ENCODE peak calls at places on chromosome 9, in seven cellular contexts. One of them, this sample, is unnamed.
A peak's percentile ranks its signal among the peaks of the same experiment; 100 is the strongest.

GRCh38 chr9:72734631-72735030 is 213.2 kb downstream of the TMC1 start:
- DNase-seq in hepatocyte: no peak
- DNase-seq in gastrocnemius medialis: no peak
- DNase-seq in adrenal gland: no peak
- DNase-seq in CD8-positive, alpha-beta T cell: no peak
- DNase-seq in left lung: no peak
- DNase-seq in IMR-90: no peak
- DNase-seq in this sample: no peak

GRCh38 chr9:116717150-116717549 is 30.0 kb downstream of the TRIM32 start:
- DNase-seq in hepatocyte: no peak
- DNase-seq in adrenal gland: no peak
- DNase-seq in CD8-positive, alpha-beta T cell: no peak
- DNase-seq in IMR-90: no peak
- DNase-seq in gastrocnemius medialis: no peak
- DNase-seq in left lung: no peak
- DNase-seq in this sample: no peak

GRCh38 chr9:99350461-99350860 is 128.4 kb downstream of the SEC61B start:
- DNase-seq in adrenal gland: no peak
- DNase-seq in IMR-90: peak; percentile 13
- DNase-seq in gastrocnemius medialis: no peak
- DNase-seq in left lung: no peak
- DNase-seq in hepatocyte: no peak
- DNase-seq in CD8-positive, alpha-beta T cell: no peak
- DNase-seq in this sample: no peak

GRCh38 chr9:83934569-83935275 is 13.5 kb upstream of the KIF27 start:
- DNase-seq in adrenal gland: no peak
- DNase-seq in gastrocnemius medialis: no peak
- DNase-seq in IMR-90: peak; percentile 60
- DNase-seq in left lung: no peak
- DNase-seq in CD8-positive, alpha-beta T cell: no peak
- DNase-seq in hepatocyte: no peak
- DNase-seq in this sample: peak; percentile 29

GRCh38 chr9:91741529-91741928 is 208.5 kb downstream of the ROR2 start:
- DNase-seq in IMR-90: peak; percentile 93
- DNase-seq in left lung: no peak
- DNase-seq in CD8-positive, alpha-beta T cell: no peak
- DNase-seq in adrenal gland: peak; percentile 42
- DNase-seq in hepatocyte: no peak
- DNase-seq in gastrocnemius medialis: no peak
- DNase-seq in this sample: peak; percentile 81

GRCh38 chr9:79120533-79121315 is 451.0 kb upstream of the TLE4 start:
- DNase-seq in adrenal gland: peak; percentile 23
- DNase-seq in gastrocnemius medialis: no peak
- DNase-seq in CD8-positive, alpha-beta T cell: no peak
- DNase-seq in IMR-90: peak; percentile 23
- DNase-seq in hepatocyte: peak; percentile 28
- DNase-seq in left lung: no peak
- DNase-seq in this sample: no peak

GRCh38 chr9:121654497-121655140 is 3.2 kb downstream of the DAB2IP start:
- DNase-seq in CD8-positive, alpha-beta T cell: no peak
- DNase-seq in IMR-90: no peak
- DNase-seq in gastrocnemius medialis: no peak
- DNase-seq in left lung: peak; percentile 8
- DNase-seq in hepatocyte: no peak
- DNase-seq in adrenal gland: no peak
- DNase-seq in this sample: no peak

GRCh38 chr9:16871358-16872151 is 1.1 kb upstream of the BNC2 start:
- DNase-seq in left lung: peak; percentile 67
- DNase-seq in adrenal gland: peak; percentile 59
- DNase-seq in gastrocnemius medialis: peak; percentile 35
- DNase-seq in IMR-90: peak; percentile 88
- DNase-seq in CD8-positive, alpha-beta T cell: no peak
- DNase-seq in hepatocyte: peak; percentile 50
- DNase-seq in this sample: peak; percentile 89

GRCh38 chr9:116232425-116233159 is 79.0 kb downstream of the PAPPA start:
- DNase-seq in left lung: no peak
- DNase-seq in adrenal gland: no peak
- DNase-seq in CD8-positive, alpha-beta T cell: no peak
- DNase-seq in hepatocyte: no peak
- DNase-seq in gastrocnemius medialis: no peak
- DNase-seq in IMR-90: peak; percentile 38
- DNase-seq in this sample: peak; percentile 48

GRCh38 chr9:76607730-76608475 is 148.9 kb downstream of the GCNT1 start:
- DNase-seq in IMR-90: no peak
- DNase-seq in hepatocyte: no peak
- DNase-seq in left lung: no peak
- DNase-seq in gastrocnemius medialis: no peak
- DNase-seq in CD8-positive, alpha-beta T cell: no peak
- DNase-seq in adrenal gland: no peak
- DNase-seq in this sample: no peak

GRCh38 chr9:93124793-93125192 is 9.3 kb downstream of the NINJ1 start:
- DNase-seq in left lung: peak; percentile 30
- DNase-seq in adrenal gland: no peak
- DNase-seq in hepatocyte: no peak
- DNase-seq in IMR-90: no peak
- DNase-seq in gastrocnemius medialis: peak; percentile 11
- DNase-seq in CD8-positive, alpha-beta T cell: no peak
- DNase-seq in this sample: no peak

GRCh38 chr9:99820330-99821186 is 1.1 kb upstream of the NR4A3 start:
- DNase-seq in gastrocnemius medialis: peak; percentile 87
- DNase-seq in left lung: peak; percentile 78
- DNase-seq in CD8-positive, alpha-beta T cell: no peak
- DNase-seq in IMR-90: peak; percentile 89
- DNase-seq in hepatocyte: peak; percentile 73
- DNase-seq in adrenal gland: peak; percentile 85
- DNase-seq in this sample: peak; percentile 43

GRCh38 chr9:72597181-72597517 is 75.7 kb downstream of the TMC1 start:
- DNase-seq in gastrocnemius medialis: no peak
- DNase-seq in adrenal gland: no peak
- DNase-seq in IMR-90: no peak
- DNase-seq in left lung: no peak
- DNase-seq in CD8-positive, alpha-beta T cell: no peak
- DNase-seq in hepatocyte: no peak
- DNase-seq in this sample: no peak

GRCh38 chr9:17131494-17131893 is 3.3 kb upstream of the CNTLN start:
- DNase-seq in adrenal gland: no peak
- DNase-seq in CD8-positive, alpha-beta T cell: no peak
- DNase-seq in IMR-90: no peak
- DNase-seq in left lung: no peak
- DNase-seq in gastrocnemius medialis: no peak
- DNase-seq in hepatocyte: no peak
- DNase-seq in this sample: no peak

GRCh38 chr9:113261917-113262671 is 13.3 kb downstream of the CDC26 start:
- DNase-seq in left lung: no peak
- DNase-seq in gastrocnemius medialis: no peak
- DNase-seq in hepatocyte: no peak
- DNase-seq in IMR-90: no peak
- DNase-seq in adrenal gland: no peak
- DNase-seq in CD8-positive, alpha-beta T cell: no peak
- DNase-seq in this sample: no peak

GRCh38 chr9:113255431-113255830 is 19.9 kb downstream of the CDC26 start:
- DNase-seq in hepatocyte: no peak
- DNase-seq in adrenal gland: no peak
- DNase-seq in gastrocnemius medialis: no peak
- DNase-seq in left lung: no peak
- DNase-seq in IMR-90: no peak
- DNase-seq in CD8-positive, alpha-beta T cell: no peak
- DNase-seq in this sample: no peak

GRCh38 chr9:113257863-113258262 is 17.5 kb downstream of the CDC26 start:
- DNase-seq in left lung: no peak
- DNase-seq in CD8-positive, alpha-beta T cell: no peak
- DNase-seq in IMR-90: no peak
- DNase-seq in gastrocnemius medialis: no peak
- DNase-seq in adrenal gland: no peak
- DNase-seq in hepatocyte: no peak
- DNase-seq in this sample: no peak

GRCh38 chr9:113254991-113255390 is 20.4 kb downstream of the CDC26 start:
- DNase-seq in IMR-90: no peak
- DNase-seq in CD8-positive, alpha-beta T cell: no peak
- DNase-seq in gastrocnemius medialis: no peak
- DNase-seq in adrenal gland: no peak
- DNase-seq in left lung: no peak
- DNase-seq in hepatocyte: no peak
- DNase-seq in this sample: no peak

DNA sequence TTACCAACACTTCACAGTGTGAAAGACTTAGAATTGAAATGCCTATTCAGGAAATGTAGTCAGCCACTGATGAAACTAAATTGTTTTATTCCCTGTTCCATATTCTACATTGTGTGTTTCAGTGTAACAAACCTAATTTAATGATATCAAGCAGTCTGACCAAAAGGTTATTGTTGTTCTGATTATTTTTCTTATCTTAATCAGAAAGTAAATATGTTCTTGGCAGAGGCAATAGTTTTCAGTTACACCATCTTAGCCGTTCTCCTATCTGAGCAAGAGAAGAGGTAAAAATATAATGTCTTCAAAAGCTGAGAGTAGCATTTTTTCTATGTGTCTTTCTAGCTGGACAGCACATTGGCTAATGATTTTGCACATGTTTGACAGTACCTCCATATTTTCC is 17.1 kb downstream of the CDC26 start:
- DNase-seq in gastrocnemius medialis: no peak
- DNase-seq in hepatocyte: no peak
- DNase-seq in adrenal gland: no peak
- DNase-seq in left lung: no peak
- DNase-seq in IMR-90: no peak
- DNase-seq in CD8-positive, alpha-beta T cell: no peak
- DNase-seq in this sample: no peak
- H3K27me3 ChIP-seq in gastrocnemius medialis: no peaks in the 10 kb centered on the region
- H3K27me3 ChIP-seq in hepatocyte: no peaks in the 10 kb centered on the region
- H3K27me3 ChIP-seq in adrenal gland: no peaks in the 10 kb centered on the region
- H3K27me3 ChIP-seq in left lung: no peaks in the 10 kb centered on the region
- H3K27me3 ChIP-seq in IMR-90: no peaks in the 10 kb centered on the region
- H3K27me3 ChIP-seq in CD8-positive, alpha-beta T cell: no peaks in the 10 kb centered on the region
- H3K27me3 ChIP-seq in this sample: no peaks in the 10 kb centered on the region

GRCh38 chr9:114097613-114098020 is 1.5 kb downstream of the KIF12 start:
- DNase-seq in gastrocnemius medialis: no peak
- DNase-seq in left lung: no peak
- DNase-seq in hepatocyte: no peak
- DNase-seq in IMR-90: no peak
- DNase-seq in adrenal gland: no peak
- DNase-seq in CD8-positive, alpha-beta T cell: no peak
- DNase-seq in this sample: no peak

GRCh38 chr9:114100536-114100935 is 1.4 kb upstream of the KIF12 start:
- DNase-seq in CD8-positive, alpha-beta T cell: no peak
- DNase-seq in gastrocnemius medialis: no peak
- DNase-seq in IMR-90: no peak
- DNase-seq in left lung: no peak
- DNase-seq in adrenal gland: no peak
- DNase-seq in hepatocyte: no peak
- DNase-seq in this sample: no peak

GRCh38 chr9:114099523-114100270 is 605 bp upstream of the KIF12 start:
- DNase-seq in IMR-90: no peak
- DNase-seq in adrenal gland: no peak
- DNase-seq in left lung: no peak
- DNase-seq in CD8-positive, alpha-beta T cell: no peak
- DNase-seq in hepatocyte: no peak
- DNase-seq in gastrocnemius medialis: no peak
- DNase-seq in this sample: no peak

GRCh38 chr9:114098021-114098659 is 952 bp downstream of the KIF12 start:
- DNase-seq in gastrocnemius medialis: no peak
- DNase-seq in CD8-positive, alpha-beta T cell: no peak
- DNase-seq in adrenal gland: no peak
- DNase-seq in IMR-90: no peak
- DNase-seq in hepatocyte: peak; percentile 84
- DNase-seq in left lung: no peak
- DNase-seq in this sample: peak; percentile 26

DNA sequence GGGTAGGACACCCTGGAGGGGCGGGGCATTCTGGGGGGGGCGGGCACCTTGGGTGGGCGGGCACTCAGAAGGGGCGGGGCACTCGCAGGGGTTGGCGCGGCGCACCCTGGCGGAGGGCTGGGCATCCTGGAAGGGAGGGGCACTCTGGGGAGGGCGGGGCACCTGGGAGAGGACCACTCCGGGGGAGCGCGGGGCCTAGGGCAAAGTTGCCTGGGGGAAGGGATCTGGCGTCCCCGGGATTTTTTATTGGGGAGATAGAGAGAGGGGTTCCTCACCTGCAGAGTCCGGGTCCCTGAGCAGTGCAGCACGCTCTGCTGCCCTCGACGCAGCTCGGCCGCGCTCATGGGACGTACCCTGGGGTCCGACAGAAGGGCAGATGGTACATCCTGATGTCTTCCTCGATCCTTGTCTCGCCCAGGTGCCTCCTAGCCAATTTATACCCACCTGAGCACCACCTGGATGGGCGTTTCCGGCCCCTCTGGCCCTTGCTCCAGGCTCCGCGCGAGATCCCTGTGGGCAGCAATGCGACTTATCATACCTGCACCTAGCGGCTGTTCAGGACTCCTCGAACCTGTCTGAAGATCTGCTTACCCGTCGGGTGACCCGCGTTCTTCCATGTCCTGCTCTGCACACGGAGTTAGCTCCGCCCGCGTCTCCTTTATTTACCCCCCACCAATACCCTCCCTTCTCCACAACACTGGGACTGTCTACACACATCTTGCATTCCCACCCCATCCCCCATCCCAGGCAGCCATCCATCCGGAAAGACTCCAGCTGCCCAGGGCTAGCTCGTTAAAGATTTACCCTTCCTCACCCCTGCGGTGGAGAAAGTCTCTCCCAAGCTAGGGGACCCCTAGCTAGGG is at the start of gene KIF12:
- DNase-seq in hepatocyte: peak; percentile 91
- DNase-seq in CD8-positive, alpha-beta T cell: no peak
- DNase-seq in IMR-90: no peak
- DNase-seq in gastrocnemius medialis: no peak
- DNase-seq in left lung: peak; percentile 69
- DNase-seq in adrenal gland: no peak
- DNase-seq in this sample: no peak
- H3K4me3 ChIP-seq in hepatocyte: peak within 1 kb of the TSS; percentile 61
- H3K4me3 ChIP-seq in CD8-positive, alpha-beta T cell: peak within 1 kb of the TSS; percentile 33
- H3K4me3 ChIP-seq in IMR-90: peak within 1 kb of the TSS; percentile 34
- H3K4me3 ChIP-seq in gastrocnemius medialis: peak within 1 kb of the TSS; percentile 56
- H3K4me3 ChIP-seq in left lung: peak within 1 kb of the TSS; percentile 41
- H3K4me3 ChIP-seq in adrenal gland: peak within 1 kb of the TSS; percentile 58
- H3K4me3 ChIP-seq in this sample: peak within 1 kb of the TSS; percentile 16

DNA sequence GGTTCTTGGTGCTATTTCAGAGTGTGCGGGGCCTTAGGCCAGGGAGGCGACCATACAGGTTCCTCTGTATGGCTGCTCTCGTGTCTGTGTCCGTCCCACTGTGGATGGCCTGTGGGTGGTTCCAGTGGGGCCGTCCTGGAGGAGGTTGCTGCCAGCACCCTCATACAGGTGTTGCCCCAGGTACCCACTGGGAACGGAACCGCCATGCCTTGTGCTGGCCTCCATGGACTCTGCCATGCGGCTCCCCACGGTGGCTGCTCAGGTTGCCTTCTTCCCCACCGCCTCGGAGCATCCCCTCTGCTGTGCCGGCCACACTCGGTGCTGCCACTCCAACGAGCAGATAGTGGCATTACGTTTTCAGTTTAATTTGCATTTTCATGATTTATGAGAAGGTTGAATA is 129.3 kb upstream of the CACNA1B start:
- DNase-seq in left lung: no peak
- DNase-seq in hepatocyte: no peak
- DNase-seq in CD8-positive, alpha-beta T cell: no peak
- DNase-seq in gastrocnemius medialis: no peak
- DNase-seq in adrenal gland: no peak
- DNase-seq in IMR-90: no peak
- DNase-seq in this sample: no peak
- H3K36me3 ChIP-seq in left lung: no peaks in the 10 kb centered on the region
- H3K36me3 ChIP-seq in hepatocyte: no peaks in the 10 kb centered on the region
- H3K36me3 ChIP-seq in CD8-positive, alpha-beta T cell: peaks cover 34% of the 10 kb centered on the region
- H3K36me3 ChIP-seq in gastrocnemius medialis: no peaks in the 10 kb centered on the region
- H3K36me3 ChIP-seq in adrenal gland: no peaks in the 10 kb centered on the region
- H3K36me3 ChIP-seq in IMR-90: peaks cover 36% of the 10 kb centered on the region
- H3K36me3 ChIP-seq in this sample: peaks cover 21% of the 10 kb centered on the region

GRCh38 chr9:969310-969692 is 7.2 kb upstream of the DMRT3 start:
- DNase-seq in hepatocyte: no peak
- DNase-seq in IMR-90: no peak
- DNase-seq in CD8-positive, alpha-beta T cell: no peak
- DNase-seq in adrenal gland: no peak
- DNase-seq in left lung: no peak
- DNase-seq in gastrocnemius medialis: no peak
- DNase-seq in this sample: no peak
- H3K27me3 ChIP-seq in hepatocyte: peaks cover 100% of the 10 kb centered on the region
- H3K27me3 ChIP-seq in IMR-90: peaks cover 67% of the 10 kb centered on the region
- H3K27me3 ChIP-seq in CD8-positive, alpha-beta T cell: peaks cover 34% of the 10 kb centered on the region
- H3K27me3 ChIP-seq in adrenal gland: peaks cover 93% of the 10 kb centered on the region
- H3K27me3 ChIP-seq in left lung: peaks cover 100% of the 10 kb centered on the region
- H3K27me3 ChIP-seq in gastrocnemius medialis: peaks cover 59% of the 10 kb centered on the region
- H3K27me3 ChIP-seq in this sample: no peaks in the 10 kb centered on the region

This sample was measured in MG63.